ENCODE peak calls at places on chromosome 13, in nine cellular contexts. J is Kasumi-1; X is activated T-cell treated with anti-CD3 and anti-CD28 coated beads, Interleukin-2, amount 50 U/mL, for 48 hours; P is GM23338; S is effector memory CD8-positive, alpha-beta T cell; V is NCI-H1105; U is HT1080; O is MV-4-11; D is effector memory CD4-positive, alpha-beta T cell. C is an unnamed sample.
A peak's percentile ranks its signal among the peaks of the same experiment; 100 is the strongest.

GRCh38 chr13:41751277-41751676 is 209.6 kb downstream of the VWA8 start:
- DNase-seq in V (no peak), S (no peak), U (no peak), X (no peak), P (no peak), O (no peak), J (no peak), D (no peak), C (no peak)

GRCh38 chr13:21637296-21637695 is 33.3 kb upstream of the MICU2 start:
- DNase-seq in O (peak; percentile 77), D (no peak), S (peak; percentile 7), J (peak; percentile 36), U (peak; percentile 97), V (peak; percentile 76), P (peak; percentile 10), X (peak; percentile 22), C (no peak)

GRCh38 chr13:51832471-51833152 is 12.4 kb downstream of the TMEM272 start:
- DNase-seq in S (peak; percentile 41), O (peak; percentile 83), X (peak; percentile 51), U (peak; percentile 23), D (peak; percentile 35), J (peak; percentile 78), V (no peak), P (peak; percentile 43), C (peak; percentile 40)

GRCh38 chr13:23279321-23279720 is 98.5 kb downstream of the SGCG start:
- DNase-seq in O (no peak), D (no peak), V (no peak), X (no peak), U (no peak), S (no peak), J (no peak), P (no peak), C (no peak)

GRCh38 chr13:33275916-33276315 is 9.6 kb downstream of the STARD13 start:
- DNase-seq in U (no peak), J (no peak), S (no peak), O (no peak), X (no peak), P (no peak), D (no peak), V (no peak), C (no peak)

GRCh38 chr13:50713849-50714248 is 129.6 kb downstream of the DLEU7 start:
- DNase-seq in D (no peak), X (peak; percentile 22), O (peak; percentile 96), U (peak; percentile 97), V (no peak), P (no peak), S (peak; percentile 8), J (peak; percentile 96), C (no peak)

GRCh38 chr13:114072421-114072820 is 60.0 kb downstream of the RASA3 start:
- DNase-seq in U (no peak), V (no peak), S (no peak), P (no peak), O (no peak), J (no peak), D (no peak), X (no peak), C (no peak)

GRCh38 chr13:23765531-23765930 is 123.7 kb downstream of the MIPEP start:
- DNase-seq in V (no peak), X (no peak), J (no peak), D (no peak), U (no peak), P (no peak), S (no peak), O (no peak), C (no peak)

GRCh38 chr13:86864376-86864775 is 806.8 kb upstream of the SLITRK5 start:
- DNase-seq in V (no peak), P (no peak), U (no peak), O (no peak), X (no peak), D (no peak), S (no peak), J (no peak), C (no peak)

GRCh38 chr13:37526710-37527446 is 71.7 kb downstream of the POSTN start:
- DNase-seq in S (no peak), D (no peak), O (no peak), U (no peak), X (no peak), P (no peak), V (no peak), J (no peak), C (no peak)

GRCh38 chr13:99657848-99658265 is 156.6 kb downstream of the TM9SF2 start:
- DNase-seq in V (no peak), S (no peak), J (peak; percentile 31), P (peak; percentile 73), X (no peak), D (peak; percentile 17), U (no peak), O (no peak), C (peak; percentile 74)

GRCh38 chr13:99916366-99917103 is 55.0 kb downstream of the ZIC5 start:
- DNase-seq in P (peak; percentile 85), X (no peak), U (peak; percentile 70), D (no peak), O (peak; percentile 63), J (peak; percentile 79), S (peak; percentile 12), V (peak; percentile 26), C (peak; percentile 84)

GRCh38 chr13:107942030-107942617 is 273.2 kb downstream of the LIG4 start:
- DNase-seq in J (no peak), S (no peak), D (no peak), X (no peak), P (no peak), V (no peak), O (no peak), U (no peak), C (peak; percentile 17)

GRCh38 chr13:28741080-28741479 is 22.3 kb upstream of the SLC46A3 start:
- DNase-seq in O (peak; percentile 78), P (no peak), J (no peak), D (no peak), U (peak; percentile 45), S (no peak), V (no peak), X (no peak), C (no peak)

GRCh38 chr13:75316427-75316826 is 165.5 kb downstream of the TBC1D4 start:
- DNase-seq in S (no peak), X (no peak), O (no peak), D (no peak), P (no peak), U (peak; percentile 27), V (no peak), J (no peak), C (no peak)

GRCh38 chr13:67119481-67119883 is 110.7 kb downstream of the PCDH9 start:
- DNase-seq in D (no peak), X (no peak), U (peak; percentile 72), V (no peak), P (no peak), J (no peak), O (no peak), S (no peak), C (no peak)

GRCh38 chr13:79767126-79767525 is 286.2 kb downstream of the NDFIP2 start:
- DNase-seq in X (no peak), D (no peak), V (no peak), U (no peak), O (no peak), J (no peak), P (no peak), S (no peak), C (peak; percentile 47)

GRCh38 chr13:42769650-42770049 is 11.7 kb upstream of the FAM216B start:
- DNase-seq in J (no peak), P (peak; percentile 34), V (no peak), X (no peak), U (peak; percentile 18), S (no peak), O (no peak), D (no peak), C (no peak)

GRCh38 chr13:79749985-79750551 is 269.1 kb downstream of the NDFIP2 start:
- DNase-seq in J (no peak), X (no peak), U (peak; percentile 70), O (no peak), V (no peak), S (no peak), D (no peak), P (peak; percentile 56), C (peak; percentile 99)

GRCh38 chr13:21771075-21771474 is 100.2 kb downstream of the FGF9 start:
- DNase-seq in S (no peak), O (no peak), P (no peak), J (no peak), X (no peak), D (no peak), U (no peak), V (no peak), C (no peak)

GRCh38 chr13:28657784-28658538 is 969 bp upstream of the POMP start:
- DNase-seq in D (no peak), J (peak; percentile 28), V (no peak), S (no peak), O (peak; percentile 64), P (no peak), X (no peak), U (peak; percentile 42), C (no peak)

GRCh38 chr13:31172001-31172400 is 10.3 kb upstream of the HSPH1 start:
- DNase-seq in D (no peak), X (no peak), J (no peak), P (no peak), V (no peak), S (no peak), U (peak; percentile 43), O (no peak), C (no peak)

GRCh38 chr13:33087790-33088189 is 71.6 kb downstream of the KL start:
- DNase-seq in U (peak; percentile 21), V (no peak), D (no peak), P (no peak), O (no peak), X (no peak), S (no peak), J (no peak), C (no peak)

GRCh38 chr13:114080739-114081561 is 51.5 kb downstream of the RASA3 start:
- DNase-seq in V (no peak), J (no peak), S (no peak), P (no peak), X (no peak), D (no peak), O (no peak), U (no peak), C (no peak)